ENCODE peak calls at places on chromosomes 5 and 9, in four cellular contexts. O is A549, P is GM12878, B is K562. Z is an unnamed sample.
A peak's percentile ranks its signal among the peaks of the same experiment; 100 is the strongest.

GRCh38 chr9:33921967-33922895 is 105.3 kb downstream of the UBE2R2 start:
- DNase-seq in O (peak; percentile 47), P (no peak), B (peak; percentile 29), Z (peak; percentile 21)

GRCh38 chr5:158513490-158514301 is 586.0 kb downstream of the EBF1 start:
- DNase-seq in P (no peak), B (no peak), O (no peak), Z (no peak)

GRCh38 chr5:140563554-140563953 is 844 bp downstream of the APBB3 start:
- DNase-seq in P (no peak), B (no peak), O (no peak), Z (no peak)

GRCh38 chr5:139994234-139994633 is 48.9 kb downstream of the NRG2 start:
- DNase-seq in O (no peak), B (no peak), P (no peak), Z (no peak)

GRCh38 chr9:87662808-87663528 is 63.0 kb upstream of the CTSL start:
- DNase-seq in B (peak; percentile 84), O (peak; percentile 83), P (no peak), Z (peak; percentile 41)

GRCh38 chr9:113818391-113818790 is 57.7 kb upstream of the ZNF618 start:
- DNase-seq in B (no peak), P (no peak), O (no peak), Z (no peak)

GRCh38 chr5:1130218-1130946 is 18.5 kb upstream of the SLC12A7 start:
- DNase-seq in P (no peak), O (no peak), B (no peak), Z (no peak)

GRCh38 chr5:34511915-34512314 is 144.2 kb upstream of the RAI14 start:
- DNase-seq in O (no peak), B (no peak), P (no peak), Z (no peak)

GRCh38 chr5:139023276-139023675 is 148.1 kb upstream of the LRRTM2 start:
- DNase-seq in B (no peak), O (no peak), P (no peak), Z (no peak)

GRCh38 chr5:37730896-37731455 is 108.9 kb downstream of the GDNF start:
- DNase-seq in O (no peak), B (no peak), P (no peak), Z (no peak)

GRCh38 chr5:167769846-167770420 is 521.5 kb upstream of the WWC1 start:
- DNase-seq in B (no peak), P (no peak), O (no peak), Z (no peak)

DNA sequence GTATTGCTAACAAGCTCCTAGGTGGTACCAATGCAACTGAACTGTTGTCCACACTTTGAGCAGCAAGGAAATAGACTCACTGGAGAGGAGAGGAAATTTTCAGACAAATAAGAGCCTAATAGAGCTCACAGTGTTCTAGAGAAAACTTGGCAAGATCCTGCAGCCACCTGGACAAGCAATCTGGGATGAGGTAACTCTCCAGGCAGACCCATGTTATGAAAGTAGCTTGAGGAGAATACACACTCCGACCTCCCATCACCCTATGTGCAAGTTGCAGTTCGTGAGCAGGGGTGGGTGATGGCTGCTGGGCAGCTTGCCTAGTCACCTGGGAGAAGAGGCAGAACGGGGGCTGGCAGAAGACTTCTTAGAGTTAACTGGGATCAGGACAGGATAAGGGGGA is 102.2 kb downstream of the KLF4 start:
- DNase-seq in B (no peak), O (no peak), P (no peak), Z (no peak)
- TF ChIP-seq ESRRA in B (no peak), O (no peak), P (no peak), Z (no peak)

GRCh38 chr5:174698156-174698555 is 26.2 kb upstream of the MSX2 start:
- DNase-seq in P (no peak), O (no peak), B (peak; percentile 36), Z (no peak)

GRCh38 chr5:174690256-174690655 is 34.1 kb upstream of the MSX2 start:
- DNase-seq in P (no peak), O (peak; percentile 24), B (peak; percentile 2), Z (no peak)

GRCh38 chr5:174692381-174692780 is 32.0 kb upstream of the MSX2 start:
- DNase-seq in B (no peak), P (no peak), O (no peak), Z (no peak)

GRCh38 chr5:174692982-174693422 is 31.4 kb upstream of the MSX2 start:
- DNase-seq in B (no peak), P (no peak), O (no peak), Z (no peak)

DNA sequence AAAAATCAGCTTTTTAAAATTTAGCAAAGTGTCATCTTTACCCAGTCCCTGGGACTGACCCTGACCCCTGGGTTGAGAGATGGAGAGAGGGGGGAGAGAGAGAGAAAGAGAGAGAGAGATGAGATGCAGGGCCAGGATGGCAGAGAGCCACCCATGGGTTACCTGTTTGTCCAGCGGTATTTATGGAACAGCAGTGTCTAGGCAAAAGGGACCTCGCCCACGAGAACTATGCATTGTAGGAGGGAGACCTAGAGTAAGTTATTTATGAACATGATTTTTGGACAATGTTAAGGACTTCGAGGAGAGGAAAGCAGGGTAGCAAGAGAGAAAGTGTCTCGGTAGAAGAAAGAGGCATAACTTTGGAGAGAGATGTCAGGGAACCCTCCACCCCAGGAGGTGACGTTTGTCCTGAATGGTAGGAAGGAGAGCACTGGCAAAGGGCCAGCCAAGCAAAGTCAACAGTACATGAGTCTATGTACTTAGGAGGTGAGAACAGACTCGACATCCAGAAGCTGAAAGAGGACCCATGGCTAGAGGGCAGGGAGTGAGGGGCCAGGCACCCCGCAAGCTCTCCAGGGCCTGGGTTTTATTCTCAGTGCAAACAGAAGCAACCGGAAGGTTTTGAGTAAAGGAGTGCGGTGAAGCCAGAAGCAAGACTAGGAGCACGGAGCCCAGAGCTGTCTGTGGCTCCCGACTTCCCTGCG is 30.5 kb upstream of the MSX2 start:
- DNase-seq in B (no peak), O (peak; percentile 37), P (no peak), Z (peak; percentile 24)
- TF ChIP-seq JUNB in B (no peak), O (no peak), P (no peak), Z (no peak)

GRCh38 chr9:114898741-114899140 is 31.6 kb downstream of the TNFSF8 start:
- DNase-seq in B (no peak), P (no peak), O (no peak), Z (no peak)
- TF ChIP-seq ESRRA in B (no peak), P (no peak), O (no peak), Z (no peak)

GRCh38 chr5:154303133-154303532 is 112.6 kb downstream of the GALNT10 start:
- DNase-seq in P (no peak), B (no peak), O (no peak), Z (no peak)

GRCh38 chr5:154301726-154302125 is 111.2 kb downstream of the GALNT10 start:
- DNase-seq in O (no peak), P (no peak), B (no peak), Z (no peak)

GRCh38 chr5:154298060-154298459 is 107.5 kb downstream of the GALNT10 start:
- DNase-seq in B (no peak), O (no peak), P (no peak), Z (no peak)

GRCh38 chr5:154300207-154300606 is 109.7 kb downstream of the GALNT10 start:
- DNase-seq in O (no peak), B (no peak), P (no peak), Z (no peak)

DNA sequence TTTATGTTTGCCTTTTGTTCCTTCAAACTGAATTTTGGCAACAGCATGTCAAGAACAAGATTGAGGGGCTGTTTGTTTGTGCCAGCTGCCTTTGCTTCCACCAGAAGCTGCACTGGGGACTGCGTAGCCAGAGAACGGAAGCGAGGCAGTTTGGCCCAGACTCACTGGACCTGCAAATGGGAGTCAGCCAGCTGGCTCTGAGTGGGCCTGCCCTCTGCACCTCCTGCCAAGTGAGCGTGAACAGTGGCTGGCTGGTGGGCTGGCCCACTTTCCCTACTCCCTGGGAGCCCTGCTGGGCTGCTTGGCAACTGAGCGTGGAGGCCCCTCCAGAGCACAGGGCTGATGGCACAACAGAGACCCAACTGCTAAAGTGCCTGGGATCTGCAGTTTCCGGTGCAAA is 111.6 kb downstream of the GALNT10 start:
- DNase-seq in P (no peak), B (no peak), O (no peak), Z (no peak)
- TF ChIP-seq JUNB in P (no peak), B (no peak), O (no peak), Z (no peak)